ENCODE peak calls at places on chromosomes 4 and X, in six cellular contexts. M is body of pancreas, J is DND-41, H is Panc1, V is MM.1S, Y is tibial nerve. S is an unnamed sample. For H3K36me3, the result is how much of the 10 kb centered on the place peaks cover.

GRCh38 chr4:52837716-52838558 is 24.2 kb upstream of the RASL11B start:
- DNase-seq in M (peak), J (no peak), H (no peak), V (no peak), Y (no peak), S (peak)

GRCh38 chr4:118981839-118982381 is 93.3 kb downstream of the SYNPO2 start:
- DNase-seq in M (peak), J (peak), H (peak), V (peak), Y (peak), S (no peak)

GRCh38 chr4:143581331-143581961 is 67.9 kb downstream of the SMARCA5 start:
- DNase-seq in M (no peak), J (peak), H (no peak), V (no peak), Y (no peak), S (no peak)

GRCh38 chr4:80016506-80016905 is 56.5 kb downstream of the ANTXR2 start:
- DNase-seq in M (no peak), J (peak), H (no peak), V (no peak), Y (no peak), S (no peak)

GRCh38 chrX:136130931-136131843 is 16.1 kb upstream of the FHL1 start:
- DNase-seq in M (no peak), J (peak), H (peak), V (peak), Y (no peak), S (peak)

GRCh38 chr4:76706581-76706980 is 191.4 kb downstream of the SOWAHB start:
- DNase-seq in M (no peak), J (no peak), H (no peak), V (no peak), Y (no peak), S (no peak)

GRCh38 chrX:20454117-20454516 is 187.4 kb upstream of the RPS6KA3 start:
- DNase-seq in M (no peak), J (no peak), H (no peak), V (no peak), Y (no peak), S (no peak)

GRCh38 chrX:134171661-134172587 is 65.1 kb upstream of the CCDC160 start:
- DNase-seq in M (peak), J (peak), H (no peak), V (no peak), Y (peak), S (no peak)

GRCh38 chr4:158327525-158327924 is 117.2 kb downstream of the TMEM144 start:
- DNase-seq in M (peak), J (no peak), H (no peak), V (no peak), Y (no peak), S (no peak)

GRCh38 chr4:11073621-11074051 is 355.1 kb downstream of the HS3ST1 start:
- DNase-seq in M (no peak), J (no peak), H (no peak), V (no peak), Y (peak), S (no peak)

GRCh38 chr4:20984011-20984836 is 284.0 kb downstream of the PACRGL start:
- DNase-seq in M (no peak), J (no peak), H (no peak), V (no peak), Y (no peak), S (no peak)

GRCh38 chr4:113823291-113823659 is 61.7 kb upstream of the CAMK2D start:
- DNase-seq in M (no peak), J (no peak), H (no peak), V (peak), Y (no peak), S (no peak)

GRCh38 chrX:68647156-68647957 is at the start of gene STARD8:
- DNase-seq in M (peak), J (no peak), H (no peak), V (no peak), Y (peak), S (no peak)

GRCh38 chr4:121155893-121156292 is 8.2 kb downstream of the TNIP3 start:
- DNase-seq in M (no peak), J (no peak), H (peak), V (no peak), Y (no peak), S (no peak)

GRCh38 chr4:97525236-97525635 is 618.0 kb downstream of the STPG2 start:
- DNase-seq in M (no peak), J (no peak), H (no peak), V (no peak), Y (no peak), S (no peak)
- H3K4me3 ChIP-seq in M (no peak), J (no peak), H (no peak), V (no peak), Y (no peak), S (no peak)

GRCh38 chr4:151569650-151570049 is 160.7 kb downstream of the FHIP1A start:
- DNase-seq in M (peak), J (no peak), H (no peak), V (no peak), Y (no peak), S (no peak)
- TF ChIP-seq CTCF in M (no peak), J (no peak), H (no peak), V (no peak), Y (no peak), S (no peak)

GRCh38 chr4:87365348-87365747 is 25.6 kb downstream of the HSD17B11 start:
- DNase-seq in M (no peak), J (no peak), H (no peak), V (no peak), Y (no peak), S (no peak)
- H3K36me3 ChIP-seq in M (under half), J (half or more), H (under half), V (under half), Y (half or more), S (under half)

GRCh38 chrX:131830400-131831184 is 192.5 kb upstream of the STK26 start:
- DNase-seq in M (peak), J (no peak), H (no peak), V (peak), Y (peak), S (no peak)
- H3K4me3 ChIP-seq in M (no peak), J (no peak), H (no peak), V (peak), Y (no peak), S (no peak)

DNA sequence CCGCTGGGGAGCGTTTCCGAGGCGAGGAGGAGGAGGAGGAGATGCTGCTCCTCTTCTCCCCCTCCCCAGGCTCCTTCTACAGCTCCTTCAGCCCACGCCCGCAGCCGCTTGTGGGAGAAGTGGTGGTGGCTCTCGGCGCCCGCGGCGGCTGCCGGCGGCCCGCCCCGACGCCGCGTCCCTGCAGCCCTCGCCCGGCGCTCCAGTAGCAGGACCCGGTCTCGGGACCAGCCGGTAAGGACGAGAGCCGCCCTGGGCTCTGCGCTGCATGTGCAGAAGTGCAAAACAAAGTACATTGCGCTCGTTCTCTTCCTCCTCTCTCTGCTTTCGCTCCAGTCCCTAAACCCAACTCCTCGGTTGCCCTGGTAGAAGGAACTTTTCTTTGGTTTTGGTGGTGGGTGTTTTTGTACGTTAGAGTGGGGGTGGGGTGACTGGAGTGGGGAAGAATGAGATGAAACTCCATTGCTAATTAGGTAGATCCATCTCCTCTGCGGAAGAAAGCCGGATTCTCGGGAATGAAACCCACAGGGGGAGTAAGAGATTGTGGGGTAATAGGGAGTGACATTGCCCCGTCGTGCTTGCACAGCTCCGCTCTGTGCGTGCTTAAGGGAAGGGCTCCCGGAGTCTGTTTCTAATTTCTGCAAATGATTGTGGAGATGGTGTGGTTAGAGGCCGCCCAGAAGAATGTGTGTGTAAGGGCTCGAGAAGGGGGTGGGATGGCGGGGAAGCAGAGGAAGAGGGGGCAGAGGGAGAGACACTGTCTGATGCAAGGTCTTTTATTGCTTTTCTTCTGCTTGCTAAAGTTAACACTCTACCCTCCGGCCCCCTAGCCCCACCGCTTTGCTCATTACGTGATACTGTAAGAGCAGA is 677 bp downstream of the PTPN13 start:
- DNase-seq in M (peak), J (peak), H (no peak), V (peak), Y (peak), S (no peak)
- TF ChIP-seq CTCF in M (peak), J (no peak), H (no peak), V (peak), Y (no peak), S (no peak)

GRCh38 chr4:153566751-153567150 is 100.6 kb downstream of the TMEM131L start:
- DNase-seq in M (peak), J (no peak), H (no peak), V (no peak), Y (no peak), S (no peak)
- H3K36me3 ChIP-seq in M (under half), J (half or more), H (under half), V (under half), Y (under half), S (under half)

DNA sequence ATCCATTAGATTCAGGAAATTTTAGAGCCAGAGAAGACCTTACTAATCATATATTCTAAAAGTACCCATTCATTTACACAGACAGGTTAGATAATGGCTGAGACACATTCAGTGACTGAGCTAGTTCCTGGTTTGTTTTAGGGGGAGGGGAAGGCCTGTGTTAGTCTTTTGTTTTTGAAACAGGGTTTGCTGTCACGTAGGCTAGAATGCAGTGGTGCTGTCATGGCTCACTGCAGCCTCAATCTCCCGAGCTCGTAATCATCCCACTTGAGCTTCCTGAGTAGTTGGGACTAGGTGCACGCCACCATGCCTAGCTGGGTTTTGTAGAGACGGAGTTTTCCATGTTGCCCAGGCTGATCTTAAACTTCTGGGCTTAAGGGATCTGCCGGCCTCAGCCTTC is 10.1 kb downstream of the RBPJ start:
- DNase-seq in M (no peak), J (no peak), H (no peak), V (no peak), Y (no peak), S (no peak)
- H3K4me3 ChIP-seq in M (no peak), J (no peak), H (no peak), V (no peak), Y (no peak), S (no peak)

GRCh38 chr4:87416965-87417364 is 5.4 kb upstream of the NUDT9 start:
- DNase-seq in M (no peak), J (no peak), H (no peak), V (no peak), Y (no peak), S (no peak)
- TF ChIP-seq CTCF in M (no peak), J (no peak), H (no peak), V (no peak), Y (no peak), S (no peak)